ENCODE peak calls at places on chromosome 3, in seven cellular contexts. A, T, D, J, K, H and E are unnamed samples.

GRCh38 chr3:134328147-134328591 is 46.1 kb downstream of the AMOTL2 start:
- DNase-seq in A (no peak), T (no peak), D (peak; percentile 86), J (peak; percentile 42), K (peak; percentile 92), H (peak; percentile 89), E (peak; percentile 89)

GRCh38 chr3:12442654-12443501 is 41.4 kb upstream of the TSEN2 start:
- DNase-seq in A (no peak), T (no peak), D (no peak), J (no peak), K (peak; percentile 37), H (no peak), E (no peak)

GRCh38 chr3:190807719-190808375 is 54.6 kb downstream of the GMNC start:
- DNase-seq in A (no peak), T (no peak), D (no peak), J (no peak), K (no peak), H (no peak), E (no peak)

GRCh38 chr3:131494706-131495105 is 8.1 kb downstream of the MRPL3 start:
- DNase-seq in A (no peak), T (no peak), D (no peak), J (no peak), K (no peak), H (no peak), E (no peak)

GRCh38 chr3:22117751-22118346 is 366.8 kb upstream of the ZNF385D start:
- DNase-seq in A (no peak), T (no peak), D (peak; percentile 3), J (peak; percentile 48), K (peak; percentile 76), H (peak; percentile 8), E (no peak)

GRCh38 chr3:152583913-152584312 is 251.0 kb upstream of the P2RY1 start:
- DNase-seq in A (no peak), T (no peak), D (no peak), J (no peak), K (peak; percentile 19), H (no peak), E (no peak)

GRCh38 chr3:52120576-52121458 is 33.4 kb downstream of the POC1A start:
- DNase-seq in A (no peak), T (no peak), D (no peak), J (no peak), K (no peak), H (no peak), E (no peak)

GRCh38 chr3:39166134-39166710 is 12.8 kb upstream of the CSRNP1 start:
- DNase-seq in A (no peak), T (no peak), D (peak; percentile 89), J (peak; percentile 59), K (peak; percentile 81), H (peak; percentile 87), E (peak; percentile 93)

GRCh38 chr3:99895706-99896441 is 78.2 kb downstream of the CMSS1 start:
- DNase-seq in A (no peak), T (peak; percentile 18), D (peak; percentile 69), J (peak; percentile 64), K (peak; percentile 91), H (peak; percentile 74), E (peak; percentile 69)

GRCh38 chr3:112126501-112126900 is 6.5 kb downstream of the GCSAM start:
- DNase-seq in A (no peak), T (no peak), D (no peak), J (no peak), K (no peak), H (no peak), E (no peak)

GRCh38 chr3:178392553-178392952 is 143.7 kb upstream of the KCNMB2 start:
- DNase-seq in A (no peak), T (no peak), D (peak; percentile 73), J (no peak), K (peak; percentile 46), H (no peak), E (peak; percentile 77)

GRCh38 chr3:122092460-122093165 is 37.5 kb downstream of the CD86 start:
- DNase-seq in A (no peak), T (no peak), D (no peak), J (peak; percentile 58), K (peak; percentile 0), H (no peak), E (no peak)

GRCh38 chr3:53803816-53804545 is 42.2 kb downstream of the CHDH start:
- DNase-seq in A (no peak), T (no peak), D (no peak), J (no peak), K (no peak), H (no peak), E (no peak)

GRCh38 chr3:135238201-135238600 is 443.1 kb downstream of the EPHB1 start:
- DNase-seq in A (no peak), T (no peak), D (no peak), J (no peak), K (no peak), H (no peak), E (no peak)

GRCh38 chr3:174408310-174408709 is 450.8 kb upstream of the NAALADL2 start:
- DNase-seq in A (no peak), T (no peak), D (no peak), J (no peak), K (peak; percentile 42), H (no peak), E (no peak)

GRCh38 chr3:10249833-10250232 is 1.6 kb downstream of the TATDN2 start:
- DNase-seq in A (no peak), T (no peak), D (no peak), J (no peak), K (peak; percentile 60), H (no peak), E (no peak)